ENCODE peak calls at places on chromosomes 7 and 10, in nine cellular contexts. X is ACHN, A is left colon, K is EL, V is occipital lobe, I is kidney glomerular epithelial cell, Y is B cell, P is IMR-90, M is NCI-H1436. J is an unnamed sample.

GRCh38 chr10:1121311-1121970 is 65.3 kb downstream of the WDR37 start:
- DNase-seq in Y (no peak), X (no peak), M (no peak), A (no peak), I (peak), V (no peak), K (no peak), P (no peak), J (no peak)

GRCh38 chr7:157717211-157718174 is 380.7 kb downstream of the DNAJB6 start:
- DNase-seq in I (no peak), V (no peak), Y (no peak), X (no peak), P (no peak), K (no peak), M (no peak), A (no peak), J (no peak)

GRCh38 chr7:121449304-121449703 is 53.2 kb upstream of the FAM3C start:
- DNase-seq in P (no peak), M (no peak), V (no peak), Y (no peak), X (no peak), I (no peak), K (no peak), A (no peak), J (no peak)

GRCh38 chr7:75981450-75982305 is 12.7 kb downstream of the TMEM120A start:
- DNase-seq in X (no peak), K (no peak), Y (peak), I (no peak), A (no peak), V (no peak), P (no peak), M (no peak), J (no peak)

GRCh38 chr10:132708936-132709335 is 77.0 kb downstream of the NKX6-2 start:
- DNase-seq in V (no peak), M (no peak), P (no peak), K (no peak), X (no peak), A (no peak), Y (no peak), I (no peak), J (no peak)

GRCh38 chr10:42476101-42476500 is 162.3 kb downstream of the ZNF33B start:
- DNase-seq in A (no peak), M (no peak), X (no peak), V (no peak), P (no peak), Y (no peak), I (no peak), K (no peak), J (no peak)

GRCh38 chr10:103197891-103198290 is 4.8 kb upstream of the NT5C2 start:
- DNase-seq in V (no peak), A (no peak), I (no peak), K (no peak), Y (no peak), P (no peak), M (no peak), X (no peak), J (no peak)

GRCh38 chr7:129043012-129043411 is 11.9 kb downstream of the TNPO3 start:
- DNase-seq in Y (no peak), K (no peak), P (no peak), I (no peak), A (no peak), X (no peak), M (no peak), V (no peak), J (no peak)

GRCh38 chr7:82343-83155 is 109.8 kb upstream of the FAM20C start:
- DNase-seq in M (no peak), V (no peak), Y (no peak), X (no peak), I (no peak), P (no peak), K (no peak), A (peak), J (no peak)

GRCh38 chr10:43857206-43857952 is 208.7 kb upstream of the ZNF32 start:
- DNase-seq in Y (no peak), P (peak), A (no peak), I (peak), M (no peak), V (no peak), X (no peak), K (peak), J (no peak)

GRCh38 chr10:23994459-23995046 is 214.4 kb upstream of the KIAA1217 start:
- DNase-seq in I (peak), P (peak), V (no peak), K (peak), X (peak), M (peak), A (peak), Y (no peak), J (peak)

GRCh38 chr10:61078542-61078941 is 134.6 kb upstream of the RHOBTB1 start:
- DNase-seq in P (peak), I (no peak), V (no peak), A (no peak), M (no peak), K (peak), Y (no peak), X (no peak), J (no peak)

GRCh38 chr10:87658858-87659555 is 671 bp upstream of the PAPSS2 start:
- DNase-seq in I (no peak), K (no peak), M (no peak), Y (no peak), X (peak), A (no peak), V (no peak), P (peak), J (no peak)

GRCh38 chr10:11176746-11177145 is 159.1 kb downstream of the CELF2 start:
- DNase-seq in I (no peak), X (no peak), M (no peak), K (no peak), P (no peak), Y (no peak), V (no peak), A (no peak), J (no peak)

GRCh38 chr7:47720141-47720906 is 138.4 kb upstream of the TNS3 start:
- DNase-seq in M (no peak), V (peak), K (peak), I (no peak), Y (no peak), A (peak), X (no peak), P (peak), J (peak)